ENCODE peak calls at places on chromosomes 16 and 17, in nine cellular contexts. One of them, this sample, is unnamed. For H3K4me1, the result is how much of the 10 kb centered on the place peaks cover.

GRCh38 chr16:31177136-31177535 is 2.8 kb upstream of the FUS start:
- DNase-seq in H1: no peak
- DNase-seq in left ventricle myocardium inferior: no peak
- DNase-seq in GM23248: peak
- DNase-seq in endodermal cell: no peak
- DNase-seq in adrenal gland: no peak
- DNase-seq in CD8-positive, alpha-beta T cell: peak
- DNase-seq in cardiac muscle cell: no peak
- DNase-seq in right atrium auricular region: no peak
- DNase-seq in this sample: no peak

GRCh38 chr17:15915996-15916395 is 28.9 kb upstream of the ADORA2B start:
- DNase-seq in H1: no peak
- DNase-seq in left ventricle myocardium inferior: no peak
- DNase-seq in GM23248: no peak
- DNase-seq in endodermal cell: no peak
- DNase-seq in adrenal gland: no peak
- DNase-seq in CD8-positive, alpha-beta T cell: no peak
- DNase-seq in cardiac muscle cell: no peak
- DNase-seq in right atrium auricular region: no peak
- DNase-seq in this sample: no peak

GRCh38 chr17:69175812-69176517 is 34.3 kb upstream of the ABCA6 start:
- DNase-seq in H1: no peak
- DNase-seq in left ventricle myocardium inferior: no peak
- DNase-seq in GM23248: peak
- DNase-seq in endodermal cell: no peak
- DNase-seq in adrenal gland: no peak
- DNase-seq in CD8-positive, alpha-beta T cell: no peak
- DNase-seq in cardiac muscle cell: peak
- DNase-seq in right atrium auricular region: no peak
- DNase-seq in this sample: no peak

GRCh38 chr16:66324785-66325184 is 41.7 kb upstream of the CDH5 start:
- DNase-seq in H1: peak
- DNase-seq in left ventricle myocardium inferior: no peak
- DNase-seq in GM23248: peak
- DNase-seq in endodermal cell: peak
- DNase-seq in adrenal gland: no peak
- DNase-seq in CD8-positive, alpha-beta T cell: no peak
- DNase-seq in cardiac muscle cell: peak
- DNase-seq in right atrium auricular region: no peak
- DNase-seq in this sample: peak

GRCh38 chr17:77445908-77446535 is 305.3 kb downstream of the SEC14L1 start:
- DNase-seq in H1: no peak
- DNase-seq in left ventricle myocardium inferior: no peak
- DNase-seq in GM23248: no peak
- DNase-seq in endodermal cell: no peak
- DNase-seq in adrenal gland: no peak
- DNase-seq in CD8-positive, alpha-beta T cell: peak
- DNase-seq in cardiac muscle cell: peak
- DNase-seq in right atrium auricular region: no peak
- DNase-seq in this sample: no peak

GRCh38 chr17:63946440-63947363 is 14.6 kb upstream of the CD79B start:
- DNase-seq in H1: peak
- DNase-seq in left ventricle myocardium inferior: no peak
- DNase-seq in GM23248: peak
- DNase-seq in endodermal cell: peak
- DNase-seq in adrenal gland: peak
- DNase-seq in CD8-positive, alpha-beta T cell: peak
- DNase-seq in cardiac muscle cell: peak
- DNase-seq in right atrium auricular region: no peak
- DNase-seq in this sample: no peak

GRCh38 chr17:65406552-65406951 is 154.9 kb downstream of the AXIN2 start:
- DNase-seq in H1: no peak
- DNase-seq in left ventricle myocardium inferior: no peak
- DNase-seq in GM23248: no peak
- DNase-seq in endodermal cell: no peak
- DNase-seq in adrenal gland: no peak
- DNase-seq in CD8-positive, alpha-beta T cell: no peak
- DNase-seq in cardiac muscle cell: no peak
- DNase-seq in right atrium auricular region: no peak
- DNase-seq in this sample: no peak

GRCh38 chr16:86751081-86752030 is 173.0 kb downstream of the FOXL1 start:
- DNase-seq in H1: no peak
- DNase-seq in left ventricle myocardium inferior: no peak
- DNase-seq in GM23248: peak
- DNase-seq in endodermal cell: no peak
- DNase-seq in adrenal gland: no peak
- DNase-seq in CD8-positive, alpha-beta T cell: no peak
- DNase-seq in cardiac muscle cell: peak
- DNase-seq in right atrium auricular region: no peak
- DNase-seq in this sample: no peak

GRCh38 chr16:89697161-89697615 is 4.3 kb downstream of the SPATA2L start:
- DNase-seq in H1: no peak
- DNase-seq in left ventricle myocardium inferior: no peak
- DNase-seq in GM23248: no peak
- DNase-seq in endodermal cell: peak
- DNase-seq in adrenal gland: no peak
- DNase-seq in CD8-positive, alpha-beta T cell: no peak
- DNase-seq in cardiac muscle cell: no peak
- DNase-seq in right atrium auricular region: no peak
- DNase-seq in this sample: no peak

GRCh38 chr16:4315185-4316102 is at the start of gene GLIS2:
- DNase-seq in H1: peak
- DNase-seq in left ventricle myocardium inferior: peak
- DNase-seq in GM23248: peak
- DNase-seq in endodermal cell: peak
- DNase-seq in adrenal gland: peak
- DNase-seq in CD8-positive, alpha-beta T cell: no peak
- DNase-seq in cardiac muscle cell: peak
- DNase-seq in right atrium auricular region: no peak
- DNase-seq in this sample: no peak

GRCh38 chr16:4316103-4316731 is 350 bp downstream of the GLIS2 start:
- DNase-seq in H1: no peak
- DNase-seq in left ventricle myocardium inferior: no peak
- DNase-seq in GM23248: peak
- DNase-seq in endodermal cell: peak
- DNase-seq in adrenal gland: no peak
- DNase-seq in CD8-positive, alpha-beta T cell: no peak
- DNase-seq in cardiac muscle cell: peak
- DNase-seq in right atrium auricular region: no peak
- DNase-seq in this sample: no peak

GRCh38 chr16:4318171-4318910 is 2.5 kb downstream of the GLIS2 start:
- DNase-seq in H1: no peak
- DNase-seq in left ventricle myocardium inferior: no peak
- DNase-seq in GM23248: no peak
- DNase-seq in endodermal cell: no peak
- DNase-seq in adrenal gland: no peak
- DNase-seq in CD8-positive, alpha-beta T cell: no peak
- DNase-seq in cardiac muscle cell: no peak
- DNase-seq in right atrium auricular region: no peak
- DNase-seq in this sample: no peak

GRCh38 chr16:4317471-4318170 is 1.8 kb downstream of the GLIS2 start:
- DNase-seq in H1: peak
- DNase-seq in left ventricle myocardium inferior: no peak
- DNase-seq in GM23248: peak
- DNase-seq in endodermal cell: peak
- DNase-seq in adrenal gland: no peak
- DNase-seq in CD8-positive, alpha-beta T cell: no peak
- DNase-seq in cardiac muscle cell: peak
- DNase-seq in right atrium auricular region: no peak
- DNase-seq in this sample: no peak

DNA sequence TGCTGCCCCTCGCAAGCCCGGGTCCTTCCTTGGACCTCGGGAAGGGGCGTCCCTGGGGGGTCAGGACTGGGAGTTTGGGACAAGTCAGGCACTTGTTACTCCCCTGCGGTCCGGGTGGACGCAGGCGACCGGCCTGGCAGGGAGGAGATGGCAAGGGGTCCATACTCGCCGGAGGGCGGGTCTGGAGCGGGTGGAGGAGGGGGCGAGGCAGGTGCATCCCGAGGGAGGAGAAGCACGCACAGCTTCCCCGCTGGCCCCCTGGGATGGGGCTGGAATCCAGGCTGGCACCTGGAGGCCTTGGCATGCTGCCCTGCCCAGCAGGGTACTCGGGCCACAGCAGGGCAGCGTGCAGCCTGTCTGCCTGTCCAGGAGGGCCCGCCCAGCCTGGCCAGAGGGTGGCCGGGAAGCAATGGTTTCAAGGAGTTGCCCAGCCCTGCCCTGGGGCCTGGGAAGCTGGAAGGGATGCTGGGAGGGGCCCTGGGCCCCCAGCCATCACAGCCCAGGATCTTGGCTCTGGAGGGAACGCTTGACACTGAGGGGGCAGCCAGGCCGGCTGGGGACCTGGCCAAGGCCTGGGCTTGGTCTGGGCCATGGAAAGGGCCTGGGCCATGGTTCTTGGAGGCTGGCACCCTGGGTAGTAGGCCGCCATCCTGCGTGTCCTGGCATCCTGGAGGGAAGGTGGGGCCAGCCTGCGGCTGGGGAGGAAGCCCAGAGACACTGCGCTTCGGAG is 1.0 kb downstream of the GLIS2 start:
- DNase-seq in H1: peak
- DNase-seq in left ventricle myocardium inferior: peak
- DNase-seq in GM23248: peak
- DNase-seq in endodermal cell: no peak
- DNase-seq in adrenal gland: peak
- DNase-seq in CD8-positive, alpha-beta T cell: no peak
- DNase-seq in cardiac muscle cell: no peak
- DNase-seq in right atrium auricular region: no peak
- DNase-seq in this sample: no peak
- H3K4me3 ChIP-seq in H1: peak
- H3K4me3 ChIP-seq in left ventricle myocardium inferior: peak
- H3K4me3 ChIP-seq in GM23248: peak
- H3K4me3 ChIP-seq in endodermal cell: peak
- H3K4me3 ChIP-seq in adrenal gland: peak
- H3K4me3 ChIP-seq in CD8-positive, alpha-beta T cell: no peak
- H3K4me3 ChIP-seq in cardiac muscle cell: peak
- H3K4me3 ChIP-seq in right atrium auricular region: peak
- H3K4me3 ChIP-seq in this sample: peak

DNA sequence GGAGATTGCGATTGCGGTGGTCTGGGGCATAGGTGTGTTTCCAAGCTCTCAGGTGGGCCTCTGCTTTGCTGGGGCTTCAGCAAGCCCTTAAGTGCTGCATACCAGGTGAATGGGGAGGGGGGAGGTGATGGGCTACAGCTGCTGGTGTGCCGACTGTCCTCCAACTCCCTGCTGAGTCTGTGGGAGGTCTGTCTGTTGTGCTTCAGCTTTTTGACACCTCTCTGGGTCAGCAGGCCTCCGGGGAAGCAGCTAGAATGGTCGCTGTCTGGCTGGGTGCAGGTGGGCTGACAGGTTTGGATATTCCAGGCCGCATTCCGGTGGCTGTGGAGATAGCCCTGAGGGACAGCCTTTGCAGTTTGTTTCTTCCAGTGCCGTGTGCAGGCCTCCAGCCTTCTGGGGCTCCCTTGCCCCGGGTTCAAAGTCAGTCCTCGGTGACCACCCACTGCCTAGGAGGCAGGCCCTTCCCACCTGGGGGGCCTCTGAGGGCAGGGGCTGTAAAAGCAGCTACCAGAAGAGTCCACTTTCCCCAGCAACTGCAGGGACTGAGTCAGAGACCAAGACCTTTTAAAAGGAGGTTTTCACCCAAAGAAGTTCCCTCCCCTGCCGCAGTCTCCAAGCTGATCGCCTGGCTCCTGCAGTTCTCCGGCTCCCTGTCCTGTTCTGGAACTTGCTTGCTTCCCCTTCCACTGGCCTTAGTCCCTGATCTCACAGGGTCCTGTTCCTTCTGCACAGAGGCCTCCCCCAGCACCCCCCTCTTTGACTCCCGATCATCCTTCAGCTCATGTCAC is 2.0 kb upstream of the TTYH2 start:
- DNase-seq in H1: peak
- DNase-seq in left ventricle myocardium inferior: no peak
- DNase-seq in GM23248: peak
- DNase-seq in endodermal cell: peak
- DNase-seq in adrenal gland: no peak
- DNase-seq in CD8-positive, alpha-beta T cell: no peak
- DNase-seq in cardiac muscle cell: no peak
- DNase-seq in right atrium auricular region: no peak
- DNase-seq in this sample: no peak
- H3K4me1 ChIP-seq in H1: under half
- H3K4me1 ChIP-seq in left ventricle myocardium inferior: half or more
- H3K4me1 ChIP-seq in GM23248: under half
- H3K4me1 ChIP-seq in endodermal cell: under half
- H3K4me1 ChIP-seq in adrenal gland: under half
- H3K4me1 ChIP-seq in CD8-positive, alpha-beta T cell: under half
- H3K4me1 ChIP-seq in cardiac muscle cell: under half
- H3K4me1 ChIP-seq in right atrium auricular region: under half
- H3K4me1 ChIP-seq in this sample: half or more

GRCh38 chr17:41678411-41678906 is 10.2 kb upstream of the EIF1 start:
- DNase-seq in H1: no peak
- DNase-seq in left ventricle myocardium inferior: no peak
- DNase-seq in GM23248: no peak
- DNase-seq in endodermal cell: no peak
- DNase-seq in adrenal gland: no peak
- DNase-seq in CD8-positive, alpha-beta T cell: no peak
- DNase-seq in cardiac muscle cell: no peak
- DNase-seq in right atrium auricular region: no peak
- DNase-seq in this sample: no peak

GRCh38 chr17:41678907-41679739 is 9.6 kb upstream of the EIF1 start:
- DNase-seq in H1: no peak
- DNase-seq in left ventricle myocardium inferior: no peak
- DNase-seq in GM23248: peak
- DNase-seq in endodermal cell: peak
- DNase-seq in adrenal gland: no peak
- DNase-seq in CD8-positive, alpha-beta T cell: peak
- DNase-seq in cardiac muscle cell: peak
- DNase-seq in right atrium auricular region: no peak
- DNase-seq in this sample: no peak

GRCh38 chr17:41679740-41680425 is 8.8 kb upstream of the EIF1 start:
- DNase-seq in H1: no peak
- DNase-seq in left ventricle myocardium inferior: no peak
- DNase-seq in GM23248: no peak
- DNase-seq in endodermal cell: peak
- DNase-seq in adrenal gland: no peak
- DNase-seq in CD8-positive, alpha-beta T cell: no peak
- DNase-seq in cardiac muscle cell: no peak
- DNase-seq in right atrium auricular region: no peak
- DNase-seq in this sample: no peak

GRCh38 chr17:41672153-41672552 is 16.5 kb upstream of the EIF1 start:
- DNase-seq in H1: no peak
- DNase-seq in left ventricle myocardium inferior: no peak
- DNase-seq in GM23248: no peak
- DNase-seq in endodermal cell: peak
- DNase-seq in adrenal gland: no peak
- DNase-seq in CD8-positive, alpha-beta T cell: no peak
- DNase-seq in cardiac muscle cell: no peak
- DNase-seq in right atrium auricular region: no peak
- DNase-seq in this sample: no peak

GRCh38 chr17:41676058-41676419 is 12.6 kb upstream of the EIF1 start:
- DNase-seq in H1: no peak
- DNase-seq in left ventricle myocardium inferior: no peak
- DNase-seq in GM23248: no peak
- DNase-seq in endodermal cell: no peak
- DNase-seq in adrenal gland: no peak
- DNase-seq in CD8-positive, alpha-beta T cell: no peak
- DNase-seq in cardiac muscle cell: no peak
- DNase-seq in right atrium auricular region: no peak
- DNase-seq in this sample: no peak
- H3K4me3 ChIP-seq in H1: no peak
- H3K4me3 ChIP-seq in left ventricle myocardium inferior: no peak
- H3K4me3 ChIP-seq in GM23248: no peak
- H3K4me3 ChIP-seq in endodermal cell: no peak
- H3K4me3 ChIP-seq in adrenal gland: no peak
- H3K4me3 ChIP-seq in CD8-positive, alpha-beta T cell: no peak
- H3K4me3 ChIP-seq in cardiac muscle cell: no peak
- H3K4me3 ChIP-seq in right atrium auricular region: no peak
- H3K4me3 ChIP-seq in this sample: no peak

GRCh38 chr16:67897231-67897630 is 4.2 kb downstream of the PSKH1 start:
- DNase-seq in H1: no peak
- DNase-seq in left ventricle myocardium inferior: no peak
- DNase-seq in GM23248: peak
- DNase-seq in endodermal cell: no peak
- DNase-seq in adrenal gland: no peak
- DNase-seq in CD8-positive, alpha-beta T cell: no peak
- DNase-seq in cardiac muscle cell: peak
- DNase-seq in right atrium auricular region: peak
- DNase-seq in this sample: no peak
- H3K4me1 ChIP-seq in H1: under half
- H3K4me1 ChIP-seq in left ventricle myocardium inferior: half or more
- H3K4me1 ChIP-seq in GM23248: under half
- H3K4me1 ChIP-seq in endodermal cell: under half
- H3K4me1 ChIP-seq in adrenal gland: under half
- H3K4me1 ChIP-seq in CD8-positive, alpha-beta T cell: under half
- H3K4me1 ChIP-seq in cardiac muscle cell: under half
- H3K4me1 ChIP-seq in right atrium auricular region: under half
- H3K4me1 ChIP-seq in this sample: under half

This sample was measured in NT2/D1.